ENCODE peak calls at places on chromosomes 6 and 20, in nine cellular contexts. A, D, F, E, P, Y, K, W and Q are unnamed samples.

GRCh38 chr20:42788707-42789106 is 401.0 kb downstream of the PTPRT start:
- DNase-seq in A (no peak), D (no peak), F (no peak), E (no peak), P (no peak), Y (no peak), K (no peak), W (no peak), Q (no peak)

GRCh38 chr20:58233881-58234528 is 5.6 kb upstream of the ANKRD60 start:
- DNase-seq in A (peak; percentile 59), D (peak; percentile 77), F (peak; percentile 51), E (no peak), P (no peak), Y (no peak), K (no peak), W (peak; percentile 31), Q (no peak)

GRCh38 chr6:122832515-122833228 is 43.6 kb downstream of the SMPDL3A start:
- DNase-seq in A (no peak), D (no peak), F (no peak), E (no peak), P (no peak), Y (no peak), K (no peak), W (no peak), Q (no peak)

GRCh38 chr6:79079425-79080130 is 1.5 kb upstream of the PHIP start:
- DNase-seq in A (no peak), D (no peak), F (no peak), E (no peak), P (no peak), Y (no peak), K (no peak), W (no peak), Q (no peak)

GRCh38 chr6:159691133-159691962 is 1.7 kb downstream of the SOD2 start:
- DNase-seq in A (no peak), D (no peak), F (no peak), E (peak; percentile 55), P (no peak), Y (no peak), K (no peak), W (no peak), Q (peak; percentile 59)

GRCh38 chr20:61878478-61879302 is 187.0 kb downstream of the TAF4 start:
- DNase-seq in A (no peak), D (no peak), F (no peak), E (no peak), P (no peak), Y (peak; percentile 1), K (no peak), W (no peak), Q (no peak)

GRCh38 chr20:35561268-35561667 is 19.4 kb downstream of the ERGIC3 start:
- DNase-seq in A (no peak), D (peak; percentile 34), F (no peak), E (no peak), P (no peak), Y (no peak), K (no peak), W (no peak), Q (no peak)

GRCh38 chr6:1770435-1770843 is 160.7 kb downstream of the FOXC1 start:
- DNase-seq in A (peak; percentile 16), D (no peak), F (peak; percentile 19), E (no peak), P (no peak), Y (no peak), K (no peak), W (no peak), Q (no peak)